ENCODE peak calls at places on chromosomes 16 and 17, in ten cellular contexts. V is lung, K is fibroblast of pulmonary artery, F is endothelial cell, O is dorsolateral prefrontal cortex, I is neural progenitor cell, H is HFFc6, C is heart right ventricle, U is right lobe of liver, W is IMR-90. Z is an unnamed sample.

GRCh38 chr17:6677158-6677831 is 25.7 kb downstream of the C17orf100 start:
- DNase-seq in I (no peak), V (no peak), C (no peak), W (peak), U (no peak), F (no peak), O (no peak), K (no peak), H (peak), Z (no peak)

GRCh38 chr16:1941162-1941923 is 1.7 kb downstream of the MSRB1 start:
- DNase-seq in F (peak), K (no peak), H (no peak), I (peak), C (no peak), W (no peak), U (peak), V (no peak), O (no peak), Z (no peak)

GRCh38 chr16:8194795-8195194 is 395.5 kb downstream of the TMEM114 start:
- DNase-seq in I (peak), C (no peak), V (no peak), U (no peak), K (no peak), H (no peak), F (peak), O (no peak), W (no peak), Z (no peak)

GRCh38 chr17:39197380-39198185 is at the start of gene CACNB1:
- DNase-seq in F (peak), U (peak), O (peak), K (peak), V (peak), I (peak), H (peak), C (peak), W (peak), Z (peak)

GRCh38 chr17:81040791-81041337 is 5.9 kb downstream of the BAIAP2 start:
- DNase-seq in C (no peak), H (peak), V (no peak), K (no peak), I (peak), F (peak), O (no peak), W (no peak), U (no peak), Z (no peak)

GRCh38 chr17:77391668-77392375 is 251.1 kb downstream of the SEC14L1 start:
- DNase-seq in W (peak), H (peak), I (peak), K (peak), O (no peak), F (no peak), C (no peak), V (no peak), U (no peak), Z (no peak)

GRCh38 chr16:59440-60059 is 5.9 kb downstream of the SNRNP25 start:
- DNase-seq in U (no peak), W (no peak), K (no peak), F (no peak), C (no peak), V (no peak), I (no peak), H (no peak), O (no peak), Z (no peak)

GRCh38 chr16:22010902-22011301 is 3.0 kb downstream of the MOSMO start:
- DNase-seq in I (no peak), U (no peak), O (no peak), V (no peak), W (no peak), F (no peak), C (no peak), K (no peak), H (no peak), Z (no peak)

GRCh38 chr16:71870818-71871217 is 13.2 kb downstream of the ZNF821 start:
- DNase-seq in H (no peak), W (no peak), C (no peak), F (no peak), U (no peak), V (no peak), K (no peak), O (no peak), I (no peak), Z (no peak)

GRCh38 chr17:32916134-32916533 is 11.8 kb upstream of the TMEM98 start:
- DNase-seq in O (no peak), F (no peak), C (no peak), H (no peak), V (peak), U (no peak), I (no peak), W (no peak), K (no peak), Z (no peak)

GRCh38 chr16:83356986-83357385 is 450.8 kb upstream of the HSBP1 start:
- DNase-seq in H (no peak), U (no peak), V (no peak), K (no peak), C (no peak), O (no peak), F (no peak), W (no peak), I (no peak), Z (no peak)

GRCh38 chr17:28796062-28796461 is 46.5 kb downstream of the FAM222B start:
- DNase-seq in C (no peak), O (no peak), W (no peak), H (no peak), U (no peak), V (no peak), I (no peak), K (no peak), F (no peak), Z (no peak)

GRCh38 chr17:11986939-11987329 is 10.3 kb downstream of the ZNF18 start:
- DNase-seq in C (peak), I (peak), V (no peak), O (no peak), W (peak), K (peak), H (peak), U (no peak), F (no peak), Z (no peak)

GRCh38 chr17:65559802-65560627 is 1.4 kb downstream of the AXIN2 start:
- DNase-seq in U (peak), C (no peak), O (peak), I (peak), K (peak), F (peak), W (no peak), V (no peak), H (no peak), Z (no peak)

GRCh38 chr16:64590516-64590915 is 531.3 kb downstream of the CDH11 start:
- DNase-seq in W (peak), V (no peak), O (no peak), F (no peak), I (no peak), K (peak), C (no peak), H (peak), U (no peak), Z (no peak)

GRCh38 chr16:67284699-67285646 is 5.6 kb downstream of the PLEKHG4 start:
- DNase-seq in H (no peak), F (peak), I (peak), C (peak), O (no peak), K (peak), V (peak), U (peak), W (peak), Z (no peak)

GRCh38 chr16:51180719-51181494 is 29.8 kb upstream of the SALL1 start:
- DNase-seq in C (no peak), F (no peak), V (no peak), H (no peak), U (no peak), O (no peak), W (no peak), I (no peak), K (no peak), Z (no peak)

GRCh38 chr16:29644338-29644857 is 18.6 kb upstream of the SPN start:
- DNase-seq in C (no peak), K (no peak), W (no peak), U (no peak), O (no peak), V (no peak), H (no peak), I (no peak), F (no peak), Z (no peak)

GRCh38 chr16:89720859-89721643 is at the start of the genes VPS9D1 and ZNF276:
- DNase-seq in K (peak), C (peak), O (peak), U (peak), H (peak), I (peak), F (peak), V (peak), W (peak), Z (no peak)

GRCh38 chr17:692116-692515 is 22.5 kb downstream of the VPS53 start:
- DNase-seq in K (peak), V (no peak), U (no peak), O (no peak), I (no peak), W (peak), F (no peak), H (peak), C (no peak), Z (no peak)

GRCh38 chr17:78707016-78707415 is 75.1 kb downstream of the CYTH1 start:
- DNase-seq in I (no peak), U (no peak), V (no peak), H (no peak), K (no peak), O (no peak), W (no peak), C (no peak), F (no peak), Z (no peak)

GRCh38 chr16:10552998-10553491 is 27.4 kb downstream of the EMP2 start:
- DNase-seq in W (no peak), C (peak), U (peak), O (peak), K (no peak), F (no peak), H (no peak), I (peak), V (peak), Z (no peak)

GRCh38 chr16:19488213-19488640 is 33.7 kb downstream of the GDE1 start:
- DNase-seq in O (no peak), F (no peak), W (no peak), V (no peak), U (peak), C (no peak), I (no peak), H (no peak), K (no peak), Z (no peak)

GRCh38 chr17:52709724-52710123 is 551.2 kb upstream of the CA10 start:
- DNase-seq in K (no peak), O (no peak), W (no peak), F (no peak), U (no peak), C (no peak), H (no peak), I (no peak), V (no peak), Z (no peak)
- TF ChIP-seq CTCF in K (no peak), O (no peak), W (no peak), F (no peak), U (no peak), C (no peak), H (no peak), I (no peak), V (no peak), Z (no peak)

DNA sequence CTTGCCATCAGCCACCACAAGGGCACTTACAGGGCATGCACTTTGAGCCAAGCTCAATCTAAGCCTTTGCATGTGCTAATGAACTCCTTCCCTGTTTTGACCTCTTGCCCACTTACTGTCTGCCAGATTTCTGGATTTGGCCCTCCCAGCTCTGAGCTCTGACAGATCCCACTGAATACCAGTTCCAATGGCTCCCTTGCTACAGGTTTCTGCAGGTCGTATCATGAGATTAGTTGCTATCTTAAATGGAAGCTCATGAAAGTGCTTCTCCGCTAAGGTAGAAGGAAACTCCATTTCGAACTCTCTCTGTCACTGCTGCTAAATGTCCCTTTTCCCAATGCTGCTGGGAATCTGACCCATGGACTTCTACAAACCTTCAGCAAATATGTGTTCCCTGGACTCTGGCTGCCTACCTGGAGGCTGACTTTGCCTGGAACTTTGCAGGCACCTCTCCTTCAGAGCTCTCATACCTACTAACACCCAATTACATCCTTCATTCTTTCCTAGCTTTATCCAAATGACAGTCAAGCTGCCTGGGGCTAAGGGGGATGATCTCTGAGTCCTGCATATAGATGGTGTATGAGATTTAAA is 23.5 kb upstream of the TOB1 start:
- DNase-seq in K (no peak), W (no peak), I (no peak), V (no peak), F (no peak), C (no peak), U (no peak), O (no peak), H (no peak), Z (no peak)
- TF ChIP-seq CTCF in K (no peak), W (no peak), I (no peak), V (no peak), F (no peak), C (no peak), U (no peak), O (no peak), H (no peak), Z (no peak)

GRCh38 chr17:57894848-57895247 is 45.0 kb upstream of the MRPS23 start:
- DNase-seq in C (no peak), F (no peak), H (no peak), O (no peak), W (no peak), K (no peak), V (no peak), I (no peak), U (no peak), Z (no peak)

GRCh38 chr17:57892146-57892819 is 42.4 kb upstream of the MRPS23 start:
- DNase-seq in C (peak), I (peak), W (peak), K (peak), U (peak), F (peak), V (peak), H (peak), O (peak), Z (peak)

GRCh38 chr17:57895382-57896060 is 45.7 kb upstream of the MRPS23 start:
- DNase-seq in F (no peak), K (peak), W (no peak), V (no peak), O (no peak), I (no peak), U (no peak), H (no peak), C (peak), Z (no peak)

GRCh38 chr17:57890857-57891232 is 41.0 kb upstream of the MRPS23 start:
- DNase-seq in K (no peak), F (no peak), C (peak), H (no peak), U (no peak), W (no peak), O (no peak), V (no peak), I (no peak), Z (no peak)

GRCh38 chr17:57892820-57893595 is 43.2 kb upstream of the MRPS23 start:
- DNase-seq in W (peak), I (peak), K (peak), V (peak), F (no peak), C (peak), O (peak), U (peak), H (peak), Z (peak)
- TF ChIP-seq CTCF in W (no peak), I (no peak), K (no peak), V (no peak), F (peak), C (peak), O (no peak), U (no peak), H (peak), Z (no peak)

GRCh38 chr17:68450801-68451200 is 6.5 kb downstream of the WIPI1 start:
- DNase-seq in H (no peak), I (no peak), C (no peak), K (no peak), U (no peak), O (no peak), W (no peak), F (no peak), V (no peak), Z (no peak)

GRCh38 chr17:68450391-68450790 is 6.9 kb downstream of the WIPI1 start:
- DNase-seq in C (no peak), F (no peak), W (no peak), I (no peak), O (no peak), U (no peak), H (no peak), V (no peak), K (no peak), Z (no peak)

GRCh38 chr17:68452724-68453290 is 4.5 kb downstream of the WIPI1 start:
- DNase-seq in C (no peak), H (no peak), W (no peak), F (no peak), U (no peak), K (no peak), O (no peak), V (no peak), I (no peak), Z (no peak)

GRCh38 chr17:68453991-68454665 is 3.2 kb downstream of the WIPI1 start:
- DNase-seq in V (no peak), W (no peak), O (no peak), K (no peak), F (no peak), C (no peak), H (no peak), I (no peak), U (no peak), Z (no peak)

GRCh38 chr17:68451650-68452354 is 5.5 kb downstream of the WIPI1 start:
- DNase-seq in U (no peak), V (no peak), C (no peak), W (no peak), K (no peak), O (no peak), I (no peak), F (no peak), H (no peak), Z (no peak)
- TF ChIP-seq CTCF in U (no peak), V (no peak), C (no peak), W (no peak), K (no peak), O (no peak), I (no peak), F (no peak), H (no peak), Z (no peak)

DNA sequence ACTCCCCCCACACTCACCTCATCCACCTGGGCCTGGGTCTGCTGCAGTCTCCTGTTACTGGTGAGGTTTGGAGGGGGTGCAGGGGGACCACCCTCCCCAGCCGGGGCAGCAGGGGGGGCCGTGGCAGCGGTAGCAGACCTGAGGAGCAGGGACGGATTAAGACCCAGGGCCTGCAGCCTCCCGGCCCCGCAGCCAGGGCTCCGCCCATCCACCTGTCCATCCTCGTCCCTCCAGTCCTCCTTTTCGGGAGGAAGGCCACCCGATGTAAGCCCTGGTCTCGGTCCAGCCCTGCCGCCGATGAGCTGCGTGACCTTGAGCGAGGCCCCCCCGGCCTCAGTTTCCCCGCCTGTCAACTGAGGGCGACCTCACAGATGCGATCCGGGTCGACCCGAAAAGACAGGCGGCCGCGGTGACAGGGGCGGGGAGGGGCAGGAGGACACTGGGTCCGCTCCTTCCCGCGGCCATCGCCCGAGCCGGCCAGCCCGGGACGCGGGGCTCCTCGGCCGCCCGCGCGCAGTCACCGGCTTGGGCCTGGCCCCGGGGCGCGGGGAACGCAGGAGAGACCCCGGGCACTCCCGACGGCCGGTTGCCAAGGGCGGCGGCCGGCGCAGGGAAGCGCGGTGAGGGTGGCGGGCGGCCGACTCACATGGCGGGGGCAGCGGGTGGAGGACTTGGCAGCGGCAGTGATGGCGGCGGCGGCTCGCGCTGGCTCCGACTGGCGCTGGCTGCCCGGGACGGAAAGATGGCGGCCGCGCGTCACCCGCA is at the start of gene VAMP2:
- DNase-seq in U (peak), V (peak), H (peak), C (peak), O (peak), W (peak), F (peak), I (peak), K (peak), Z (no peak)
- TF ChIP-seq CTCF in U (no peak), V (no peak), H (peak), C (no peak), O (no peak), W (no peak), F (no peak), I (no peak), K (no peak), Z (no peak)

DNA sequence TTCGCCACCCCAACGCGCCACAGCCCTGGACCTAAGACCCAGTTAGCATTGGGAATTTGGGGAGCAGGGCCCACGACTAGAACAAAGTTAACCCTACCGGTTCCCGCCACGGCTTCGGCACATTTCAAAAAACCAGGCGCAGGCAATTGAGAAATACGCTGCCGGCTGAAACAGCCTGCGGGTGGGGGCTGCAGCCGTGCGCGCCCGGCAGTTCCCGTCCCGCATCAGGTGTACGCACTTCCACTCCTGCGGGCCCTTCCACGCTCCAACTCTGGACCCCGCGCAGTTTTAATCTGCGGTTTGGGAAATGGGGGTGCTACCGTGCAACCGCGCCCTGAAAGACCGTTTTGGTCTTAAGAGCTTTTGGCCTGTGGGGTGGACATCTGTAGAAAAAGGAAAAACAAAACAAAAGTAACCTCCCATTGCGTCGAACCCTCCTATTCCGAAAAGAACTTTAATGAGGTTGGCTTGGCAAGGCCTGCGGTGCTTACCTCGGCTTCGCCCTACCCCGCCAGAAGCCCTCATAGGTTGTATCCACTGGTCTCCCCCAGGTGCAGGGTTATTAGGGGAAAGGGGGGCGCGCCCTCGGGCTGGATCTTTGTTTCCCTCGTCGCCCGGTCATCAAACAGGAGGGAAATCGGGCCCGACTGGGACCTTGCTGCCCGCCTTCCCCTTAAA is 7.1 kb downstream of the IRX5 start:
- DNase-seq in O (no peak), F (no peak), H (no peak), C (no peak), V (no peak), K (no peak), W (no peak), I (no peak), U (no peak), Z (no peak)
- TF ChIP-seq CTCF in O (no peak), F (peak), H (peak), C (peak), V (no peak), K (no peak), W (no peak), I (no peak), U (no peak), Z (no peak)

GRCh38 chr16:11915644-11916523 is at the start of gene GSPT1:
- DNase-seq in W (peak), K (peak), C (peak), F (peak), V (peak), I (peak), H (peak), O (peak), U (peak), Z (peak)
- TF ChIP-seq CTCF in W (no peak), K (no peak), C (peak), F (peak), V (no peak), I (no peak), H (peak), O (peak), U (no peak), Z (no peak)

GRCh38 chr17:43816336-43817320 is 16.3 kb downstream of the MPP3 start:
- DNase-seq in U (no peak), K (no peak), I (no peak), V (no peak), C (no peak), O (no peak), F (no peak), W (no peak), H (no peak), Z (no peak)

GRCh38 chr17:43813386-43813785 is 19.6 kb downstream of the MPP3 start:
- DNase-seq in W (no peak), U (no peak), H (no peak), C (no peak), I (no peak), K (no peak), V (no peak), O (no peak), F (no peak), Z (no peak)

GRCh38 chr17:43814714-43815113 is 18.2 kb downstream of the MPP3 start:
- DNase-seq in V (no peak), K (peak), F (no peak), O (no peak), W (peak), C (no peak), H (peak), I (no peak), U (no peak), Z (no peak)

GRCh38 chr17:43812396-43813265 is 20.3 kb downstream of the MPP3 start:
- DNase-seq in F (no peak), H (no peak), O (no peak), K (no peak), W (no peak), V (no peak), I (no peak), U (no peak), C (no peak), Z (no peak)

GRCh38 chr17:43814026-43814425 is 18.9 kb downstream of the MPP3 start:
- DNase-seq in H (no peak), I (no peak), W (no peak), F (no peak), C (no peak), O (no peak), U (no peak), K (no peak), V (no peak), Z (no peak)
- TF ChIP-seq CTCF in H (no peak), I (no peak), W (no peak), F (no peak), C (no peak), O (no peak), U (no peak), K (no peak), V (no peak), Z (no peak)

Z was measured in omental fat pad.